ENCODE peak calls at places on chromosomes 11 and 22, in five cellular contexts. One of them, this sample, is unnamed.

GRCh38 chr11:19988598-19988997 is 171.7 kb downstream of the DBX1 start:
- DNase-seq in lower lobe of right lung: peak; percentile 55
- DNase-seq in SK-N-SH: no peak
- DNase-seq in RWPE1: no peak
- DNase-seq in bronchial epithelial cell: peak; percentile 90
- DNase-seq in this sample: no peak

GRCh38 chr22:36423461-36424404 is 36.0 kb upstream of the MYH9 start:
- DNase-seq in lower lobe of right lung: no peak
- DNase-seq in SK-N-SH: no peak
- DNase-seq in RWPE1: no peak
- DNase-seq in bronchial epithelial cell: no peak
- DNase-seq in this sample: no peak

GRCh38 chr11:72141066-72141465 is 5.5 kb downstream of the FOLR3 start:
- DNase-seq in lower lobe of right lung: no peak
- DNase-seq in SK-N-SH: no peak
- DNase-seq in RWPE1: peak; percentile 84
- DNase-seq in bronchial epithelial cell: peak; percentile 93
- DNase-seq in this sample: no peak

GRCh38 chr22:23237201-23237798 is 57.0 kb downstream of the BCR start:
- DNase-seq in lower lobe of right lung: no peak
- DNase-seq in SK-N-SH: no peak
- DNase-seq in RWPE1: no peak
- DNase-seq in bronchial epithelial cell: no peak
- DNase-seq in this sample: no peak

GRCh38 chr22:16959345-16959930 is 48.6 kb downstream of the GAB4 start:
- DNase-seq in lower lobe of right lung: no peak
- DNase-seq in SK-N-SH: no peak
- DNase-seq in RWPE1: no peak
- DNase-seq in bronchial epithelial cell: no peak
- DNase-seq in this sample: no peak

GRCh38 chr11:110243804-110244203 is 52.6 kb downstream of the RDX start:
- DNase-seq in lower lobe of right lung: no peak
- DNase-seq in SK-N-SH: no peak
- DNase-seq in RWPE1: no peak
- DNase-seq in bronchial epithelial cell: peak; percentile 22
- DNase-seq in this sample: no peak

GRCh38 chr11:75245356-75246005 is 4.9 kb downstream of the TPBGL start:
- DNase-seq in lower lobe of right lung: no peak
- DNase-seq in SK-N-SH: peak; percentile 6
- DNase-seq in RWPE1: no peak
- DNase-seq in bronchial epithelial cell: no peak
- DNase-seq in this sample: no peak

GRCh38 chr11:33988586-33989370 is 62.8 kb upstream of the CAPRIN1 start:
- DNase-seq in lower lobe of right lung: no peak
- DNase-seq in SK-N-SH: no peak
- DNase-seq in RWPE1: no peak
- DNase-seq in bronchial epithelial cell: peak; percentile 45
- DNase-seq in this sample: no peak

GRCh38 chr22:17742528-17742902 is 31.8 kb downstream of the BID start:
- DNase-seq in lower lobe of right lung: peak; percentile 65
- DNase-seq in SK-N-SH: peak; percentile 93
- DNase-seq in RWPE1: peak; percentile 64
- DNase-seq in bronchial epithelial cell: peak; percentile 60
- DNase-seq in this sample: peak; percentile 85

GRCh38 chr11:97364047-97364446 is 974.2 kb downstream of the JRKL start:
- DNase-seq in lower lobe of right lung: no peak
- DNase-seq in SK-N-SH: no peak
- DNase-seq in RWPE1: no peak
- DNase-seq in bronchial epithelial cell: peak; percentile 3
- DNase-seq in this sample: no peak

GRCh38 chr22:33062402-33062801 is 4.2 kb upstream of the SYN3 start:
- DNase-seq in lower lobe of right lung: no peak
- DNase-seq in SK-N-SH: no peak
- DNase-seq in RWPE1: no peak
- DNase-seq in bronchial epithelial cell: no peak
- DNase-seq in this sample: no peak

GRCh38 chr11:68505596-68505995 is 45.0 kb downstream of the PPP6R3 start:
- DNase-seq in lower lobe of right lung: no peak
- DNase-seq in SK-N-SH: no peak
- DNase-seq in RWPE1: no peak
- DNase-seq in bronchial epithelial cell: no peak
- DNase-seq in this sample: no peak

GRCh38 chr11:69384548-69385465 is 90.9 kb downstream of the MYEOV start:
- DNase-seq in lower lobe of right lung: no peak
- DNase-seq in SK-N-SH: peak; percentile 14
- DNase-seq in RWPE1: no peak
- DNase-seq in bronchial epithelial cell: no peak
- DNase-seq in this sample: no peak

GRCh38 chr11:69923196-69923595 is 104.0 kb upstream of the FGF3 start:
- DNase-seq in lower lobe of right lung: peak; percentile 20
- DNase-seq in SK-N-SH: no peak
- DNase-seq in RWPE1: no peak
- DNase-seq in bronchial epithelial cell: no peak
- DNase-seq in this sample: no peak

GRCh38 chr11:126336065-126336464 is 19.4 kb upstream of the ST3GAL4 start:
- DNase-seq in lower lobe of right lung: no peak
- DNase-seq in SK-N-SH: no peak
- DNase-seq in RWPE1: no peak
- DNase-seq in bronchial epithelial cell: no peak
- DNase-seq in this sample: no peak

GRCh38 chr11:117392979-117393378 is 65.3 kb downstream of the CEP164 start:
- DNase-seq in lower lobe of right lung: no peak
- DNase-seq in SK-N-SH: no peak
- DNase-seq in RWPE1: no peak
- DNase-seq in bronchial epithelial cell: no peak
- DNase-seq in this sample: no peak

GRCh38 chr22:45585946-45586540 is 83.4 kb downstream of the FBLN1 start:
- DNase-seq in lower lobe of right lung: peak; percentile 27
- DNase-seq in SK-N-SH: no peak
- DNase-seq in RWPE1: no peak
- DNase-seq in bronchial epithelial cell: no peak
- DNase-seq in this sample: no peak

GRCh38 chr22:40727607-40728325 is 48.5 kb downstream of the MCHR1 start:
- DNase-seq in lower lobe of right lung: no peak
- DNase-seq in SK-N-SH: no peak
- DNase-seq in RWPE1: no peak
- DNase-seq in bronchial epithelial cell: no peak
- DNase-seq in this sample: no peak

GRCh38 chr11:127451852-127452251 is 451.3 kb upstream of the KIRREL3 start:
- DNase-seq in lower lobe of right lung: no peak
- DNase-seq in SK-N-SH: no peak
- DNase-seq in RWPE1: no peak
- DNase-seq in bronchial epithelial cell: no peak
- DNase-seq in this sample: no peak

GRCh38 chr11:130115218-130115617 is 44.4 kb upstream of the ST14 start:
- DNase-seq in lower lobe of right lung: no peak
- DNase-seq in SK-N-SH: no peak
- DNase-seq in RWPE1: no peak
- DNase-seq in bronchial epithelial cell: no peak
- DNase-seq in this sample: no peak

GRCh38 chr11:130112071-130112830 is 42.6 kb downstream of the APLP2 start:
- DNase-seq in lower lobe of right lung: no peak
- DNase-seq in SK-N-SH: no peak
- DNase-seq in RWPE1: no peak
- DNase-seq in bronchial epithelial cell: no peak
- DNase-seq in this sample: no peak

GRCh38 chr11:130110325-130111108 is 40.8 kb downstream of the APLP2 start:
- DNase-seq in lower lobe of right lung: no peak
- DNase-seq in SK-N-SH: no peak
- DNase-seq in RWPE1: no peak
- DNase-seq in bronchial epithelial cell: no peak
- DNase-seq in this sample: no peak

GRCh38 chr11:130114726-130115125 is 44.9 kb upstream of the ST14 start:
- DNase-seq in lower lobe of right lung: no peak
- DNase-seq in SK-N-SH: no peak
- DNase-seq in RWPE1: no peak
- DNase-seq in bronchial epithelial cell: no peak
- DNase-seq in this sample: no peak

DNA sequence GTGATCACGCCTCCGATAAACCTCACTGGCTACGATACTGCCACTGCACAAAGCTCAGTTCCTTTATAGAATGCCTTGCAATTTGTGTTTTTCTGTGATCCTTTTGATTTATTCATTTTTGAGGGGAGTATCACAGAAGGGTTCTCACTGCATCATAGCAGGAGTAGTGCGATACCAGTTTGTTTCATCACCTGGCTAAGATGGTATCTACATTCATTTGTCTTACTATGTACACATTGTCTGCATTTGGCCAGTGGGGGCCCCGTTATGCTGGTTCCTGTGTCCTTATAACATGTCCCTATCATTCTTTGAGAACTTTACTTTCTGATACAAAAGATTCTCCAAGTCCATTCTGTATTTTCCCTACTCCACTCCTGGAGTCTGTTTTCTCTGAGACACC is 44.6 kb downstream of the APLP2 start:
- DNase-seq in lower lobe of right lung: no peak
- DNase-seq in SK-N-SH: no peak
- DNase-seq in RWPE1: no peak
- DNase-seq in bronchial epithelial cell: no peak
- DNase-seq in this sample: no peak
- TF ChIP-seq CTCF in lower lobe of right lung: no peak
- TF ChIP-seq CTCF in SK-N-SH: no peak
- TF ChIP-seq CTCF in RWPE1: no peak
- TF ChIP-seq CTCF in bronchial epithelial cell: no peak
- TF ChIP-seq CTCF in this sample: no peak

GRCh38 chr22:37971475-37972434 is 12.6 kb downstream of the SOX10 start:
- DNase-seq in lower lobe of right lung: no peak
- DNase-seq in SK-N-SH: no peak
- DNase-seq in RWPE1: no peak
- DNase-seq in bronchial epithelial cell: no peak
- DNase-seq in this sample: no peak

GRCh38 chr22:37972527-37972926 is 11.8 kb downstream of the SOX10 start:
- DNase-seq in lower lobe of right lung: no peak
- DNase-seq in SK-N-SH: no peak
- DNase-seq in RWPE1: no peak
- DNase-seq in bronchial epithelial cell: no peak
- DNase-seq in this sample: no peak

GRCh38 chr22:37976547-37976946 is 7.8 kb downstream of the SOX10 start:
- DNase-seq in lower lobe of right lung: no peak
- DNase-seq in SK-N-SH: no peak
- DNase-seq in RWPE1: no peak
- DNase-seq in bronchial epithelial cell: no peak
- DNase-seq in this sample: no peak

GRCh38 chr22:37970864-37971263 is 13.5 kb downstream of the SOX10 start:
- DNase-seq in lower lobe of right lung: no peak
- DNase-seq in SK-N-SH: no peak
- DNase-seq in RWPE1: no peak
- DNase-seq in bronchial epithelial cell: no peak
- DNase-seq in this sample: no peak

GRCh38 chr22:37973271-37974170 is 10.8 kb downstream of the SOX10 start:
- DNase-seq in lower lobe of right lung: no peak
- DNase-seq in SK-N-SH: no peak
- DNase-seq in RWPE1: no peak
- DNase-seq in bronchial epithelial cell: no peak
- DNase-seq in this sample: no peak
- TF ChIP-seq CTCF in lower lobe of right lung: no peak
- TF ChIP-seq CTCF in SK-N-SH: no peak
- TF ChIP-seq CTCF in RWPE1: no peak
- TF ChIP-seq CTCF in bronchial epithelial cell: no peak
- TF ChIP-seq CTCF in this sample: no peak

GRCh38 chr22:49512471-49512870 is 315.2 kb downstream of the BRD1 start:
- DNase-seq in lower lobe of right lung: no peak
- DNase-seq in SK-N-SH: no peak
- DNase-seq in RWPE1: no peak
- DNase-seq in bronchial epithelial cell: no peak
- DNase-seq in this sample: no peak

GRCh38 chr22:49514656-49515055 is 313.0 kb downstream of the BRD1 start:
- DNase-seq in lower lobe of right lung: no peak
- DNase-seq in SK-N-SH: no peak
- DNase-seq in RWPE1: no peak
- DNase-seq in bronchial epithelial cell: no peak
- DNase-seq in this sample: no peak

GRCh38 chr22:49514211-49514610 is 313.5 kb downstream of the BRD1 start:
- DNase-seq in lower lobe of right lung: no peak
- DNase-seq in SK-N-SH: no peak
- DNase-seq in RWPE1: no peak
- DNase-seq in bronchial epithelial cell: no peak
- DNase-seq in this sample: no peak

GRCh38 chr22:49515486-49515885 is 312.2 kb downstream of the BRD1 start:
- DNase-seq in lower lobe of right lung: no peak
- DNase-seq in SK-N-SH: no peak
- DNase-seq in RWPE1: no peak
- DNase-seq in bronchial epithelial cell: peak; percentile 2
- DNase-seq in this sample: no peak

GRCh38 chr22:49513358-49513851 is 314.3 kb downstream of the BRD1 start:
- DNase-seq in lower lobe of right lung: no peak
- DNase-seq in SK-N-SH: no peak
- DNase-seq in RWPE1: no peak
- DNase-seq in bronchial epithelial cell: no peak
- DNase-seq in this sample: no peak
- TF ChIP-seq CTCF in lower lobe of right lung: no peak
- TF ChIP-seq CTCF in SK-N-SH: no peak
- TF ChIP-seq CTCF in RWPE1: no peak
- TF ChIP-seq CTCF in bronchial epithelial cell: no peak
- TF ChIP-seq CTCF in this sample: no peak

GRCh38 chr11:11022126-11022730 is 164.4 kb upstream of the ZBED5 start:
- DNase-seq in lower lobe of right lung: no peak
- DNase-seq in SK-N-SH: peak; percentile 32
- DNase-seq in RWPE1: peak; percentile 44
- DNase-seq in bronchial epithelial cell: peak; percentile 20
- DNase-seq in this sample: no peak
- TF ChIP-seq CTCF in lower lobe of right lung: peak; percentile 49
- TF ChIP-seq CTCF in SK-N-SH: peak; percentile 66
- TF ChIP-seq CTCF in RWPE1: peak; percentile 42
- TF ChIP-seq CTCF in bronchial epithelial cell: peak; percentile 31
- TF ChIP-seq CTCF in this sample: peak; percentile 47

This sample was measured in endothelial cell.